ENCODE peak calls at places on chromosomes 4 and X, in six cellular contexts. One of them, this sample, is unnamed.
A peak's percentile ranks its signal among the peaks of the same experiment; 100 is the strongest.

GRCh38 chrX:8988456-8988855 is 45.5 kb downstream of the FAM9B start:
- DNase-seq in astrocyte of the hippocampus: peak; percentile 17
- DNase-seq in activated naive CD8-positive, alpha-beta T cell treated with anti-CD3 and anti-CD28 coated beads, Interleukin-2, amount 10 ng/mL, durations not matched to agents 7 days and 5 days: no peak
- DNase-seq in MM.1S: no peak
- DNase-seq in stimulated activated CD8-positive, alpha-beta memory T cell treated with anti-CD3 and anti-CD28 coated beads, Interleukin-4, amount 100 ng/mL, for 24 hours: peak; percentile 9
- DNase-seq in BJ: peak; percentile 19
- DNase-seq in this sample: no peak

GRCh38 chr4:158159054-158159717 is 13.6 kb downstream of the GASK1B start:
- DNase-seq in astrocyte of the hippocampus: peak; percentile 85
- DNase-seq in activated naive CD8-positive, alpha-beta T cell treated with anti-CD3 and anti-CD28 coated beads, Interleukin-2, amount 10 ng/mL, durations not matched to agents 7 days and 5 days: no peak
- DNase-seq in MM.1S: peak; percentile 11
- DNase-seq in stimulated activated CD8-positive, alpha-beta memory T cell treated with anti-CD3 and anti-CD28 coated beads, Interleukin-4, amount 100 ng/mL, for 24 hours: no peak
- DNase-seq in BJ: no peak
- DNase-seq in this sample: no peak

GRCh38 chr4:24070117-24070516 is 180.3 kb upstream of the PPARGC1A start:
- DNase-seq in astrocyte of the hippocampus: peak; percentile 50
- DNase-seq in activated naive CD8-positive, alpha-beta T cell treated with anti-CD3 and anti-CD28 coated beads, Interleukin-2, amount 10 ng/mL, durations not matched to agents 7 days and 5 days: no peak
- DNase-seq in MM.1S: no peak
- DNase-seq in stimulated activated CD8-positive, alpha-beta memory T cell treated with anti-CD3 and anti-CD28 coated beads, Interleukin-4, amount 100 ng/mL, for 24 hours: no peak
- DNase-seq in BJ: peak; percentile 36
- DNase-seq in this sample: no peak

GRCh38 chrX:24607616-24608015 is 39.5 kb downstream of the PCYT1B start:
- DNase-seq in astrocyte of the hippocampus: no peak
- DNase-seq in activated naive CD8-positive, alpha-beta T cell treated with anti-CD3 and anti-CD28 coated beads, Interleukin-2, amount 10 ng/mL, durations not matched to agents 7 days and 5 days: no peak
- DNase-seq in MM.1S: no peak
- DNase-seq in stimulated activated CD8-positive, alpha-beta memory T cell treated with anti-CD3 and anti-CD28 coated beads, Interleukin-4, amount 100 ng/mL, for 24 hours: no peak
- DNase-seq in BJ: no peak
- DNase-seq in this sample: no peak

GRCh38 chr4:128606173-128606572 is 203.3 kb upstream of the JADE1 start:
- DNase-seq in astrocyte of the hippocampus: peak; percentile 40
- DNase-seq in activated naive CD8-positive, alpha-beta T cell treated with anti-CD3 and anti-CD28 coated beads, Interleukin-2, amount 10 ng/mL, durations not matched to agents 7 days and 5 days: no peak
- DNase-seq in MM.1S: no peak
- DNase-seq in stimulated activated CD8-positive, alpha-beta memory T cell treated with anti-CD3 and anti-CD28 coated beads, Interleukin-4, amount 100 ng/mL, for 24 hours: no peak
- DNase-seq in BJ: peak; percentile 4
- DNase-seq in this sample: no peak

GRCh38 chr4:114399085-114399484 is 199.5 kb upstream of the UGT8 start:
- DNase-seq in astrocyte of the hippocampus: no peak
- DNase-seq in activated naive CD8-positive, alpha-beta T cell treated with anti-CD3 and anti-CD28 coated beads, Interleukin-2, amount 10 ng/mL, durations not matched to agents 7 days and 5 days: no peak
- DNase-seq in MM.1S: no peak
- DNase-seq in stimulated activated CD8-positive, alpha-beta memory T cell treated with anti-CD3 and anti-CD28 coated beads, Interleukin-4, amount 100 ng/mL, for 24 hours: no peak
- DNase-seq in BJ: no peak
- DNase-seq in this sample: no peak

GRCh38 chr4:139720806-139721205 is 55.2 kb downstream of the MGST2 start:
- DNase-seq in astrocyte of the hippocampus: no peak
- DNase-seq in activated naive CD8-positive, alpha-beta T cell treated with anti-CD3 and anti-CD28 coated beads, Interleukin-2, amount 10 ng/mL, durations not matched to agents 7 days and 5 days: no peak
- DNase-seq in MM.1S: no peak
- DNase-seq in stimulated activated CD8-positive, alpha-beta memory T cell treated with anti-CD3 and anti-CD28 coated beads, Interleukin-4, amount 100 ng/mL, for 24 hours: no peak
- DNase-seq in BJ: no peak
- DNase-seq in this sample: no peak

GRCh38 chr4:97013309-97014106 is 1129.8 kb downstream of the STPG2 start:
- DNase-seq in astrocyte of the hippocampus: peak; percentile 3
- DNase-seq in activated naive CD8-positive, alpha-beta T cell treated with anti-CD3 and anti-CD28 coated beads, Interleukin-2, amount 10 ng/mL, durations not matched to agents 7 days and 5 days: no peak
- DNase-seq in MM.1S: no peak
- DNase-seq in stimulated activated CD8-positive, alpha-beta memory T cell treated with anti-CD3 and anti-CD28 coated beads, Interleukin-4, amount 100 ng/mL, for 24 hours: no peak
- DNase-seq in BJ: no peak
- DNase-seq in this sample: no peak

GRCh38 chr4:13543091-13543581 is 1.2 kb downstream of the NKX3-2 start:
- DNase-seq in astrocyte of the hippocampus: no peak
- DNase-seq in activated naive CD8-positive, alpha-beta T cell treated with anti-CD3 and anti-CD28 coated beads, Interleukin-2, amount 10 ng/mL, durations not matched to agents 7 days and 5 days: peak; percentile 35
- DNase-seq in MM.1S: peak; percentile 2
- DNase-seq in stimulated activated CD8-positive, alpha-beta memory T cell treated with anti-CD3 and anti-CD28 coated beads, Interleukin-4, amount 100 ng/mL, for 24 hours: no peak
- DNase-seq in BJ: no peak
- DNase-seq in this sample: no peak

GRCh38 chrX:20066968-20067708 is 49.6 kb downstream of the MAP7D2 start:
- DNase-seq in astrocyte of the hippocampus: peak; percentile 70
- DNase-seq in activated naive CD8-positive, alpha-beta T cell treated with anti-CD3 and anti-CD28 coated beads, Interleukin-2, amount 10 ng/mL, durations not matched to agents 7 days and 5 days: no peak
- DNase-seq in MM.1S: peak; percentile 63
- DNase-seq in stimulated activated CD8-positive, alpha-beta memory T cell treated with anti-CD3 and anti-CD28 coated beads, Interleukin-4, amount 100 ng/mL, for 24 hours: no peak
- DNase-seq in BJ: no peak
- DNase-seq in this sample: peak; percentile 67

GRCh38 chr4:101597204-101597603 is 193.3 kb upstream of the BANK1 start:
- DNase-seq in astrocyte of the hippocampus: no peak
- DNase-seq in activated naive CD8-positive, alpha-beta T cell treated with anti-CD3 and anti-CD28 coated beads, Interleukin-2, amount 10 ng/mL, durations not matched to agents 7 days and 5 days: no peak
- DNase-seq in MM.1S: peak; percentile 46
- DNase-seq in stimulated activated CD8-positive, alpha-beta memory T cell treated with anti-CD3 and anti-CD28 coated beads, Interleukin-4, amount 100 ng/mL, for 24 hours: no peak
- DNase-seq in BJ: no peak
- DNase-seq in this sample: peak; percentile 9

GRCh38 chr4:74370912-74371311 is 6.0 kb downstream of the EREG start:
- DNase-seq in astrocyte of the hippocampus: peak; percentile 68
- DNase-seq in activated naive CD8-positive, alpha-beta T cell treated with anti-CD3 and anti-CD28 coated beads, Interleukin-2, amount 10 ng/mL, durations not matched to agents 7 days and 5 days: no peak
- DNase-seq in MM.1S: peak; percentile 61
- DNase-seq in stimulated activated CD8-positive, alpha-beta memory T cell treated with anti-CD3 and anti-CD28 coated beads, Interleukin-4, amount 100 ng/mL, for 24 hours: no peak
- DNase-seq in BJ: no peak
- DNase-seq in this sample: peak; percentile 30

GRCh38 chrX:147850875-147851274 is 60.8 kb upstream of the FMR1 start:
- DNase-seq in astrocyte of the hippocampus: no peak
- DNase-seq in activated naive CD8-positive, alpha-beta T cell treated with anti-CD3 and anti-CD28 coated beads, Interleukin-2, amount 10 ng/mL, durations not matched to agents 7 days and 5 days: no peak
- DNase-seq in MM.1S: no peak
- DNase-seq in stimulated activated CD8-positive, alpha-beta memory T cell treated with anti-CD3 and anti-CD28 coated beads, Interleukin-4, amount 100 ng/mL, for 24 hours: no peak
- DNase-seq in BJ: no peak
- DNase-seq in this sample: no peak

GRCh38 chr4:124694961-124695598 is 17.5 kb downstream of the ANKRD50 start:
- DNase-seq in astrocyte of the hippocampus: no peak
- DNase-seq in activated naive CD8-positive, alpha-beta T cell treated with anti-CD3 and anti-CD28 coated beads, Interleukin-2, amount 10 ng/mL, durations not matched to agents 7 days and 5 days: no peak
- DNase-seq in MM.1S: no peak
- DNase-seq in stimulated activated CD8-positive, alpha-beta memory T cell treated with anti-CD3 and anti-CD28 coated beads, Interleukin-4, amount 100 ng/mL, for 24 hours: no peak
- DNase-seq in BJ: no peak
- DNase-seq in this sample: no peak

GRCh38 chr4:142360657-142361056 is 485.4 kb downstream of the INPP4B start:
- DNase-seq in astrocyte of the hippocampus: no peak
- DNase-seq in activated naive CD8-positive, alpha-beta T cell treated with anti-CD3 and anti-CD28 coated beads, Interleukin-2, amount 10 ng/mL, durations not matched to agents 7 days and 5 days: no peak
- DNase-seq in MM.1S: no peak
- DNase-seq in stimulated activated CD8-positive, alpha-beta memory T cell treated with anti-CD3 and anti-CD28 coated beads, Interleukin-4, amount 100 ng/mL, for 24 hours: no peak
- DNase-seq in BJ: no peak
- DNase-seq in this sample: no peak

GRCh38 chrX:71671938-71672337 is 4.6 kb downstream of the LOC101059915 start:
- DNase-seq in astrocyte of the hippocampus: no peak
- DNase-seq in activated naive CD8-positive, alpha-beta T cell treated with anti-CD3 and anti-CD28 coated beads, Interleukin-2, amount 10 ng/mL, durations not matched to agents 7 days and 5 days: no peak
- DNase-seq in MM.1S: no peak
- DNase-seq in stimulated activated CD8-positive, alpha-beta memory T cell treated with anti-CD3 and anti-CD28 coated beads, Interleukin-4, amount 100 ng/mL, for 24 hours: no peak
- DNase-seq in BJ: no peak
- DNase-seq in this sample: no peak

GRCh38 chrX:38940547-38940946 is 139.3 kb downstream of the MID1IP1 start:
- DNase-seq in astrocyte of the hippocampus: no peak
- DNase-seq in activated naive CD8-positive, alpha-beta T cell treated with anti-CD3 and anti-CD28 coated beads, Interleukin-2, amount 10 ng/mL, durations not matched to agents 7 days and 5 days: no peak
- DNase-seq in MM.1S: no peak
- DNase-seq in stimulated activated CD8-positive, alpha-beta memory T cell treated with anti-CD3 and anti-CD28 coated beads, Interleukin-4, amount 100 ng/mL, for 24 hours: no peak
- DNase-seq in BJ: no peak
- DNase-seq in this sample: no peak

GRCh38 chr4:74805601-74806000 is 11.3 kb upstream of the BTC start:
- DNase-seq in astrocyte of the hippocampus: peak; percentile 60
- DNase-seq in activated naive CD8-positive, alpha-beta T cell treated with anti-CD3 and anti-CD28 coated beads, Interleukin-2, amount 10 ng/mL, durations not matched to agents 7 days and 5 days: no peak
- DNase-seq in MM.1S: no peak
- DNase-seq in stimulated activated CD8-positive, alpha-beta memory T cell treated with anti-CD3 and anti-CD28 coated beads, Interleukin-4, amount 100 ng/mL, for 24 hours: no peak
- DNase-seq in BJ: no peak
- DNase-seq in this sample: no peak

GRCh38 chr4:20532871-20533870 is 167.1 kb upstream of the PACRGL start:
- DNase-seq in astrocyte of the hippocampus: peak; percentile 79
- DNase-seq in activated naive CD8-positive, alpha-beta T cell treated with anti-CD3 and anti-CD28 coated beads, Interleukin-2, amount 10 ng/mL, durations not matched to agents 7 days and 5 days: no peak
- DNase-seq in MM.1S: no peak
- DNase-seq in stimulated activated CD8-positive, alpha-beta memory T cell treated with anti-CD3 and anti-CD28 coated beads, Interleukin-4, amount 100 ng/mL, for 24 hours: no peak
- DNase-seq in BJ: peak; percentile 24
- DNase-seq in this sample: no peak

GRCh38 chr4:39037491-39037825 is 5.2 kb upstream of the TMEM156 start:
- DNase-seq in astrocyte of the hippocampus: peak; percentile 92
- DNase-seq in activated naive CD8-positive, alpha-beta T cell treated with anti-CD3 and anti-CD28 coated beads, Interleukin-2, amount 10 ng/mL, durations not matched to agents 7 days and 5 days: no peak
- DNase-seq in MM.1S: no peak
- DNase-seq in stimulated activated CD8-positive, alpha-beta memory T cell treated with anti-CD3 and anti-CD28 coated beads, Interleukin-4, amount 100 ng/mL, for 24 hours: no peak
- DNase-seq in BJ: no peak
- DNase-seq in this sample: peak; percentile 23

GRCh38 chr4:152961752-152962117 is 25.6 kb downstream of the FHDC1 start:
- DNase-seq in astrocyte of the hippocampus: no peak
- DNase-seq in activated naive CD8-positive, alpha-beta T cell treated with anti-CD3 and anti-CD28 coated beads, Interleukin-2, amount 10 ng/mL, durations not matched to agents 7 days and 5 days: no peak
- DNase-seq in MM.1S: no peak
- DNase-seq in stimulated activated CD8-positive, alpha-beta memory T cell treated with anti-CD3 and anti-CD28 coated beads, Interleukin-4, amount 100 ng/mL, for 24 hours: no peak
- DNase-seq in BJ: no peak
- DNase-seq in this sample: no peak

GRCh38 chr4:154872198-154872597 is 91.1 kb downstream of the RBM46 start:
- DNase-seq in astrocyte of the hippocampus: no peak
- DNase-seq in activated naive CD8-positive, alpha-beta T cell treated with anti-CD3 and anti-CD28 coated beads, Interleukin-2, amount 10 ng/mL, durations not matched to agents 7 days and 5 days: no peak
- DNase-seq in MM.1S: no peak
- DNase-seq in stimulated activated CD8-positive, alpha-beta memory T cell treated with anti-CD3 and anti-CD28 coated beads, Interleukin-4, amount 100 ng/mL, for 24 hours: no peak
- DNase-seq in BJ: no peak
- DNase-seq in this sample: no peak

GRCh38 chrX:91414710-91415109 is 19.9 kb upstream of the PABPC5 start:
- DNase-seq in astrocyte of the hippocampus: peak; percentile 2
- DNase-seq in activated naive CD8-positive, alpha-beta T cell treated with anti-CD3 and anti-CD28 coated beads, Interleukin-2, amount 10 ng/mL, durations not matched to agents 7 days and 5 days: no peak
- DNase-seq in MM.1S: no peak
- DNase-seq in stimulated activated CD8-positive, alpha-beta memory T cell treated with anti-CD3 and anti-CD28 coated beads, Interleukin-4, amount 100 ng/mL, for 24 hours: no peak
- DNase-seq in BJ: no peak
- DNase-seq in this sample: no peak

GRCh38 chr4:64385177-64385549 is 24.1 kb downstream of the TECRL start:
- DNase-seq in astrocyte of the hippocampus: no peak
- DNase-seq in activated naive CD8-positive, alpha-beta T cell treated with anti-CD3 and anti-CD28 coated beads, Interleukin-2, amount 10 ng/mL, durations not matched to agents 7 days and 5 days: no peak
- DNase-seq in MM.1S: no peak
- DNase-seq in stimulated activated CD8-positive, alpha-beta memory T cell treated with anti-CD3 and anti-CD28 coated beads, Interleukin-4, amount 100 ng/mL, for 24 hours: no peak
- DNase-seq in BJ: no peak
- DNase-seq in this sample: no peak

GRCh38 chrX:40176979-40177430 is 79.2 kb upstream of the BCOR start:
- DNase-seq in astrocyte of the hippocampus: peak; percentile 40
- DNase-seq in activated naive CD8-positive, alpha-beta T cell treated with anti-CD3 and anti-CD28 coated beads, Interleukin-2, amount 10 ng/mL, durations not matched to agents 7 days and 5 days: no peak
- DNase-seq in MM.1S: peak; percentile 42
- DNase-seq in stimulated activated CD8-positive, alpha-beta memory T cell treated with anti-CD3 and anti-CD28 coated beads, Interleukin-4, amount 100 ng/mL, for 24 hours: no peak
- DNase-seq in BJ: no peak
- DNase-seq in this sample: no peak

GRCh38 chr4:89755210-89755609 is 81.8 kb downstream of the SNCA start:
- DNase-seq in astrocyte of the hippocampus: no peak
- DNase-seq in activated naive CD8-positive, alpha-beta T cell treated with anti-CD3 and anti-CD28 coated beads, Interleukin-2, amount 10 ng/mL, durations not matched to agents 7 days and 5 days: no peak
- DNase-seq in MM.1S: no peak
- DNase-seq in stimulated activated CD8-positive, alpha-beta memory T cell treated with anti-CD3 and anti-CD28 coated beads, Interleukin-4, amount 100 ng/mL, for 24 hours: no peak
- DNase-seq in BJ: no peak
- DNase-seq in this sample: no peak

GRCh38 chrX:68252664-68253063 is 180.6 kb downstream of the OPHN1 start:
- DNase-seq in astrocyte of the hippocampus: no peak
- DNase-seq in activated naive CD8-positive, alpha-beta T cell treated with anti-CD3 and anti-CD28 coated beads, Interleukin-2, amount 10 ng/mL, durations not matched to agents 7 days and 5 days: no peak
- DNase-seq in MM.1S: no peak
- DNase-seq in stimulated activated CD8-positive, alpha-beta memory T cell treated with anti-CD3 and anti-CD28 coated beads, Interleukin-4, amount 100 ng/mL, for 24 hours: no peak
- DNase-seq in BJ: no peak
- DNase-seq in this sample: no peak

GRCh38 chrX:20547649-20548051 is 280.9 kb upstream of the RPS6KA3 start:
- DNase-seq in astrocyte of the hippocampus: peak; percentile 77
- DNase-seq in activated naive CD8-positive, alpha-beta T cell treated with anti-CD3 and anti-CD28 coated beads, Interleukin-2, amount 10 ng/mL, durations not matched to agents 7 days and 5 days: no peak
- DNase-seq in MM.1S: peak; percentile 54
- DNase-seq in stimulated activated CD8-positive, alpha-beta memory T cell treated with anti-CD3 and anti-CD28 coated beads, Interleukin-4, amount 100 ng/mL, for 24 hours: no peak
- DNase-seq in BJ: no peak
- DNase-seq in this sample: no peak

GRCh38 chr4:16082424-16083216 is 1.2 kb downstream of the PROM1 start:
- DNase-seq in astrocyte of the hippocampus: peak; percentile 89
- DNase-seq in activated naive CD8-positive, alpha-beta T cell treated with anti-CD3 and anti-CD28 coated beads, Interleukin-2, amount 10 ng/mL, durations not matched to agents 7 days and 5 days: peak; percentile 46
- DNase-seq in MM.1S: no peak
- DNase-seq in stimulated activated CD8-positive, alpha-beta memory T cell treated with anti-CD3 and anti-CD28 coated beads, Interleukin-4, amount 100 ng/mL, for 24 hours: no peak
- DNase-seq in BJ: no peak
- DNase-seq in this sample: no peak

GRCh38 chr4:16089156-16089555 is 5.3 kb upstream of the PROM1 start:
- DNase-seq in astrocyte of the hippocampus: no peak
- DNase-seq in activated naive CD8-positive, alpha-beta T cell treated with anti-CD3 and anti-CD28 coated beads, Interleukin-2, amount 10 ng/mL, durations not matched to agents 7 days and 5 days: no peak
- DNase-seq in MM.1S: no peak
- DNase-seq in stimulated activated CD8-positive, alpha-beta memory T cell treated with anti-CD3 and anti-CD28 coated beads, Interleukin-4, amount 100 ng/mL, for 24 hours: no peak
- DNase-seq in BJ: no peak
- DNase-seq in this sample: no peak

GRCh38 chrX:40108959-40109287 is 11.2 kb upstream of the BCOR start:
- DNase-seq in astrocyte of the hippocampus: peak; percentile 90
- DNase-seq in activated naive CD8-positive, alpha-beta T cell treated with anti-CD3 and anti-CD28 coated beads, Interleukin-2, amount 10 ng/mL, durations not matched to agents 7 days and 5 days: peak; percentile 71
- DNase-seq in MM.1S: no peak
- DNase-seq in stimulated activated CD8-positive, alpha-beta memory T cell treated with anti-CD3 and anti-CD28 coated beads, Interleukin-4, amount 100 ng/mL, for 24 hours: peak; percentile 48
- DNase-seq in BJ: no peak
- DNase-seq in this sample: peak; percentile 41

GRCh38 chr4:54651050-54651449 is 6.7 kb upstream of the KIT start:
- DNase-seq in astrocyte of the hippocampus: no peak
- DNase-seq in activated naive CD8-positive, alpha-beta T cell treated with anti-CD3 and anti-CD28 coated beads, Interleukin-2, amount 10 ng/mL, durations not matched to agents 7 days and 5 days: no peak
- DNase-seq in MM.1S: no peak
- DNase-seq in stimulated activated CD8-positive, alpha-beta memory T cell treated with anti-CD3 and anti-CD28 coated beads, Interleukin-4, amount 100 ng/mL, for 24 hours: no peak
- DNase-seq in BJ: no peak
- DNase-seq in this sample: no peak

GRCh38 chrX:140439455-140439854 is 65.4 kb downstream of the SOX3 start:
- DNase-seq in astrocyte of the hippocampus: peak; percentile 74
- DNase-seq in activated naive CD8-positive, alpha-beta T cell treated with anti-CD3 and anti-CD28 coated beads, Interleukin-2, amount 10 ng/mL, durations not matched to agents 7 days and 5 days: no peak
- DNase-seq in MM.1S: no peak
- DNase-seq in stimulated activated CD8-positive, alpha-beta memory T cell treated with anti-CD3 and anti-CD28 coated beads, Interleukin-4, amount 100 ng/mL, for 24 hours: no peak
- DNase-seq in BJ: no peak
- DNase-seq in this sample: no peak